ENCODE peak calls at places on chromosomes 2 and 18, in five cellular contexts. J is T-helper 2 cell; D is sciatic nerve; I is D341Med; X is stimulated activated CD8-positive, alpha-beta memory T cell treated with anti-CD3 and anti-CD28 coated beads, Interleukin-15, amount 100 ng/mL, for 1 hour. A is an unnamed sample.

GRCh38 chr2:94993176-94994062 is 32.1 kb upstream of the MAL start:
- DNase-seq in I (no peak), X (no peak), J (no peak), D (no peak), A (no peak)

GRCh38 chr2:43399098-43399497 is 172.7 kb upstream of the ZFP36L2 start:
- DNase-seq in I (no peak), J (no peak), D (no peak), X (no peak), A (no peak)

GRCh38 chr18:64799378-64799777 is 650.5 kb upstream of the LINC00305 start:
- DNase-seq in I (no peak), J (no peak), D (no peak), X (no peak), A (no peak)

GRCh38 chr18:21669736-21670135 is 34.8 kb downstream of the ABHD3 start:
- DNase-seq in I (no peak), X (no peak), J (no peak), D (no peak), A (no peak)

GRCh38 chr18:11587846-11588245 is 21.6 kb upstream of the SLC35G4 start:
- DNase-seq in D (no peak), I (no peak), J (no peak), X (no peak), A (no peak)

GRCh38 chr18:46480187-46480586 is 176.8 kb downstream of the LOXHD1 start:
- DNase-seq in J (no peak), D (no peak), I (peak), X (no peak), A (no peak)

GRCh38 chr2:242029422-242030225 is 160.1 kb downstream of the RTP5 start:
- DNase-seq in X (no peak), D (peak), I (no peak), J (no peak), A (no peak)

GRCh38 chr2:85958731-85959130 is 69.9 kb upstream of the ST3GAL5 start:
- DNase-seq in I (no peak), D (no peak), X (no peak), J (no peak), A (no peak)

GRCh38 chr2:17083902-17084301 is 418.3 kb upstream of the CYRIA start:
- DNase-seq in D (no peak), J (no peak), I (no peak), X (no peak), A (no peak)

GRCh38 chr2:157628532-157629415 is at the start of gene ACVR1C:
- DNase-seq in I (peak), J (peak), X (peak), D (peak), A (peak)

GRCh38 chr2:229910147-229910831 is 11.5 kb downstream of the TRIP12 start:
- DNase-seq in X (no peak), J (no peak), D (no peak), I (no peak), A (no peak)

GRCh38 chr18:49723648-49724180 is 89.6 kb downstream of the ACAA2 start:
- DNase-seq in I (no peak), D (no peak), X (no peak), J (no peak), A (no peak)

GRCh38 chr18:45793295-45793965 is 32.0 kb upstream of the SIGLEC15 start:
- DNase-seq in I (no peak), J (no peak), D (no peak), X (no peak), A (no peak)

GRCh38 chr2:175631247-175631628 is 370.8 kb downstream of the LNPK start:
- DNase-seq in D (no peak), X (no peak), J (no peak), I (no peak), A (no peak)

GRCh38 chr2:16640867-16641266 is 24.8 kb downstream of the CYRIA start:
- DNase-seq in I (no peak), D (no peak), J (no peak), X (no peak), A (no peak)

GRCh38 chr2:204115692-204116091 is 179.1 kb downstream of the ICOS start:
- DNase-seq in J (no peak), I (no peak), D (no peak), X (no peak), A (no peak)

GRCh38 chr18:34773378-34773777 is 63.3 kb downstream of the DTNA start:
- DNase-seq in J (no peak), D (no peak), X (no peak), I (no peak), A (no peak)

GRCh38 chr18:48905541-48905940 is 45.2 kb downstream of the SMAD7 start:
- DNase-seq in X (no peak), J (no peak), I (no peak), D (no peak), A (no peak)

GRCh38 chr18:37299471-37300304 is 265.9 kb downstream of the CELF4 start:
- DNase-seq in J (no peak), I (no peak), X (no peak), D (peak), A (peak)

GRCh38 chr18:10526211-10526949 is 553 bp downstream of the NAPG start:
- DNase-seq in J (peak), D (peak), X (peak), I (peak), A (peak)

GRCh38 chr2:8643238-8643995 is 38.4 kb upstream of the ID2 start:
- DNase-seq in D (no peak), X (no peak), I (no peak), J (no peak), A (no peak)

GRCh38 chr2:108787209-108787558 is 613 bp downstream of the CCDC138 start:
- DNase-seq in I (no peak), X (no peak), D (no peak), J (no peak), A (no peak)

GRCh38 chr2:179861027-179861776 is at the start of gene ZNF385B:
- DNase-seq in X (no peak), I (peak), J (no peak), D (peak), A (peak)